ENCODE peak calls at places on chromosome 10, in five cellular contexts. J, S, T, A and G are unnamed samples.

GRCh38 chr10:17409170-17409733 is 45.1 kb downstream of the ST8SIA6 start:
- DNase-seq in J (no peak), S (no peak), T (peak; percentile 33), A (no peak), G (no peak)

GRCh38 chr10:21715531-21716195 is 181.6 kb downstream of the MLLT10 start:
- DNase-seq in J (no peak), S (no peak), T (peak; percentile 49), A (no peak), G (no peak)

GRCh38 chr10:75103881-75104686 is 7.4 kb upstream of the SAMD8 start:
- DNase-seq in J (no peak), S (no peak), T (no peak), A (no peak), G (no peak)

GRCh38 chr10:110883924-110884323 is 12.2 kb downstream of the PDCD4 start:
- DNase-seq in J (no peak), S (no peak), T (peak; percentile 57), A (no peak), G (no peak)

GRCh38 chr10:24374134-24374915 is 165.4 kb downstream of the KIAA1217 start:
- DNase-seq in J (no peak), S (no peak), T (peak; percentile 87), A (no peak), G (no peak)

GRCh38 chr10:62655337-62655994 is 149.1 kb upstream of the ADO start:
- DNase-seq in J (no peak), S (no peak), T (no peak), A (no peak), G (no peak)

GRCh38 chr10:37975407-37975991 is 948 bp downstream of the ZNF25 start:
- DNase-seq in J (no peak), S (no peak), T (peak; percentile 11), A (no peak), G (no peak)

GRCh38 chr10:46520941-46521340 is 35.5 kb downstream of the GPRIN2 start:
- DNase-seq in J (no peak), S (no peak), T (peak; percentile 73), A (no peak), G (no peak)

GRCh38 chr10:120221873-120222485 is 235.0 kb upstream of the PLPP4 start:
- DNase-seq in J (no peak), S (peak; percentile 30), T (peak; percentile 50), A (no peak), G (no peak)

GRCh38 chr10:124494050-124494807 is 32.6 kb downstream of the LHPP start:
- DNase-seq in J (no peak), S (no peak), T (no peak), A (no peak), G (no peak)

GRCh38 chr10:5563237-5563961 is 38.6 kb downstream of the CALML3 start:
- DNase-seq in J (no peak), S (no peak), T (no peak), A (no peak), G (no peak)

GRCh38 chr10:28790146-28790545 is 112.8 kb downstream of the BAMBI start:
- DNase-seq in J (no peak), S (no peak), T (no peak), A (no peak), G (no peak)

GRCh38 chr10:114328876-114329275 is 75.4 kb downstream of the AFAP1L2 start:
- DNase-seq in J (no peak), S (no peak), T (no peak), A (no peak), G (no peak)

GRCh38 chr10:90993340-90993739 is 72.5 kb upstream of the ANKRD1 start:
- DNase-seq in J (no peak), S (no peak), T (no peak), A (no peak), G (no peak)

GRCh38 chr10:31630866-31631567 is 297.6 kb downstream of the ARHGAP12 start:
- DNase-seq in J (no peak), S (no peak), T (no peak), A (no peak), G (no peak)

GRCh38 chr10:68471586-68472408 is at the start of gene DNA2:
- DNase-seq in J (peak; percentile 44), S (peak; percentile 64), T (peak; percentile 69), A (peak; percentile 24), G (peak; percentile 44)

GRCh38 chr10:120048358-120048757 is 155.8 kb downstream of the SEC23IP start:
- DNase-seq in J (no peak), S (no peak), T (no peak), A (no peak), G (no peak)

GRCh38 chr10:16853201-16853600 is 36.0 kb upstream of the RSU1 start:
- DNase-seq in J (no peak), S (no peak), T (peak; percentile 78), A (no peak), G (no peak)

GRCh38 chr10:30727524-30727923 is 98.0 kb upstream of the LYZL2 start:
- DNase-seq in J (no peak), S (no peak), T (no peak), A (no peak), G (no peak)

GRCh38 chr10:98351831-98352402 is 63.1 kb downstream of the PYROXD2 start:
- DNase-seq in J (no peak), S (no peak), T (no peak), A (no peak), G (no peak)

GRCh38 chr10:77582710-77583115 is 54.9 kb downstream of the KCNMA1 start:
- DNase-seq in J (no peak), S (no peak), T (peak; percentile 73), A (no peak), G (no peak)

GRCh38 chr10:84447701-84448400 is 119.5 kb downstream of the CCSER2 start:
- DNase-seq in J (no peak), S (no peak), T (no peak), A (no peak), G (no peak)

GRCh38 chr10:127215882-127216281 is 19.5 kb upstream of the INSYN2A start:
- DNase-seq in J (no peak), S (no peak), T (peak; percentile 34), A (no peak), G (no peak)